ENCODE peak calls at places on chromosomes 1 and 21, in ten cellular contexts. Y is fibroblast of lung, S is B cell, V is tibial nerve, G is choroid plexus epithelial cell, I is epithelial cell of esophagus, E is AG10803, F is neural crest cell, M is mammary epithelial cell, H is GM20000. O is an unnamed sample.

GRCh38 chr21:42061195-42061865 is 9.8 kb upstream of the UMODL1 start:
- DNase-seq in Y (no peak), I (no peak), H (peak), E (no peak), F (no peak), V (no peak), M (no peak), S (peak), G (peak), O (peak)

GRCh38 chr1:24898152-24898908 is 31.7 kb downstream of the RUNX3 start:
- DNase-seq in M (peak), Y (no peak), S (peak), E (peak), G (peak), I (peak), V (peak), H (peak), F (peak), O (peak)

GRCh38 chr1:97925161-97925560 is 4.3 kb upstream of the DPYD start:
- DNase-seq in H (no peak), G (no peak), S (no peak), F (no peak), M (no peak), Y (no peak), E (no peak), I (no peak), V (no peak), O (no peak)

GRCh38 chr1:153670257-153670858 is 435 bp downstream of the ILF2 start:
- DNase-seq in V (no peak), F (no peak), M (no peak), H (no peak), I (no peak), Y (no peak), E (no peak), G (no peak), S (no peak), O (no peak)

GRCh38 chr1:174258148-174258550 is 98.8 kb downstream of the RABGAP1L start:
- DNase-seq in V (no peak), S (peak), H (peak), M (peak), Y (peak), F (peak), G (peak), I (peak), E (peak), O (peak)

GRCh38 chr1:200245492-200245891 is 164.3 kb downstream of the ZNF281 start:
- DNase-seq in I (peak), Y (peak), S (no peak), M (peak), H (no peak), F (no peak), G (peak), E (peak), V (no peak), O (no peak)

GRCh38 chr1:53591924-53592323 is 132.7 kb downstream of the DMRTB1 start:
- DNase-seq in M (no peak), S (no peak), Y (no peak), G (no peak), H (no peak), E (no peak), F (no peak), I (no peak), V (no peak), O (no peak)

GRCh38 chr1:171674443-171675405 is 22.2 kb upstream of the MYOC start:
- DNase-seq in I (no peak), F (no peak), S (no peak), H (no peak), V (no peak), M (no peak), E (no peak), G (no peak), Y (no peak), O (no peak)

GRCh38 chr1:182725264-182725965 is 41.0 kb upstream of the RGS8 start:
- DNase-seq in Y (peak), E (no peak), H (no peak), I (no peak), F (no peak), S (no peak), G (peak), M (no peak), V (no peak), O (no peak)

DNA sequence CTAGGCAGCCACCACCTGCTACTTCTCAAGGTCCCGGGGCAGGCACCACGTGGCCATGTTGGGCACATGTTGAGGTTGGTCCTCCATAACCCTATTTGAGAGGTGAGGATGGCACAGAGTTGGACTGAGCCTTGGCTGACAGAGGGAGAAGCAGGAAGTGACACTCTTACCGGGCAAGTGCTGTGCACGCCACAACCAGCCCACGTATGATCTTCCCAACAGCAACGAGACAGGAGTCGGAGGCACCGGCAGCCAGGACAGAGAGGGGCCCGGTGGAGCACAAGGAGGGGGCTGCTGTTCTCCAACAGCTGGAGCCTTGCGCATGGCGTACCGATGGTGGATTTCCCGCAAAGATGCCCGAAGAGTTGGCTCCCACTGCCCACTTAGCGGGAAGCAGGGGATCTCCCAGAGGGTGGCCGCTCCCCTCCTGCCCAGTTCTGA is 3.4 kb downstream of the CLEC20A start:
- DNase-seq in F (no peak), V (no peak), Y (no peak), G (no peak), S (no peak), E (no peak), M (no peak), I (no peak), H (no peak), O (peak)
- TF ChIP-seq CTCF in F (no peak), V (no peak), Y (no peak), G (no peak), S (no peak), E (no peak), M (no peak), I (no peak), H (no peak), O (no peak)

DNA sequence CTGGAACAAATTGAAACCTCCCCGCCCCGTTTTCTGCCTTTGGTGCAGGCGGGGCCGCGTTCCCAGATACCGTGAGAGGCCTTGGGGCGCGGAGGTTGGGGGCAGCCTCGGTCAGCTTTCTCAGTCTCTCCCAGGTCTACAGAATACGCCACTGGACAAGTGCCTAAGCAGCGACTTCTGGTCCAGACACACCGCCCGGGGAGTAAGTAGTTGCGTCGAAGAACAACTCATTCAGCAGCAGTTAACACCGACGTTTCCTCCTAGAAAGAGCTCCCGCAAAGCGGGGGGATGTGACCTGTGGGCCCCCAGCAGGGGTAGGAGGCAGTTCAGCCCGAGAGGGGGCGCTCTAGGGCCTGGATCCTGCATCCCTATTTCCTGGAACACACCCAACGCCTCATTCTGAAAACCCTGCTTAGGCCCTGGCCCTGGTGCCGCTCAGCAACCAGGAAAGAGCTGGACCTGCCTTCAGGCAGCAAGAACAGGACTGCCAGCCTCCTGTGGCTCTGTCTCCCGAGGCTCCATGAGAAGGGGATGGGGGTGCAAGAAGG is 6.5 kb upstream of the BARHL2 start:
- DNase-seq in G (no peak), H (peak), Y (no peak), I (no peak), F (no peak), S (no peak), M (no peak), E (no peak), V (no peak), O (peak)
- TF ChIP-seq CTCF in G (no peak), H (no peak), Y (no peak), I (peak), F (peak), S (no peak), M (no peak), E (peak), V (no peak), O (no peak)

GRCh38 chr1:189646066-189646465 is 831.6 kb downstream of the BRINP3 start:
- DNase-seq in E (no peak), Y (no peak), G (no peak), I (no peak), M (no peak), S (no peak), H (no peak), V (no peak), F (no peak), O (no peak)
- TF ChIP-seq CTCF in E (no peak), Y (no peak), G (no peak), I (no peak), M (no peak), S (no peak), H (no peak), V (no peak), F (no peak), O (no peak)

GRCh38 chr1:236799001-236799400 is 3.9 kb downstream of the MTR start:
- DNase-seq in M (no peak), Y (no peak), H (no peak), G (no peak), E (no peak), V (no peak), F (no peak), S (no peak), I (no peak), O (no peak)

GRCh38 chr1:236800002-236800620 is 5.0 kb downstream of the MTR start:
- DNase-seq in V (no peak), H (no peak), G (peak), E (no peak), I (peak), F (no peak), Y (peak), S (no peak), M (peak), O (no peak)

GRCh38 chr1:236795757-236796719 is 946 bp downstream of the MTR start:
- DNase-seq in M (no peak), Y (peak), H (peak), I (peak), S (no peak), F (no peak), V (peak), E (peak), G (peak), O (no peak)

GRCh38 chr1:236802264-236802663 is 7.2 kb downstream of the MTR start:
- DNase-seq in V (no peak), M (no peak), G (no peak), I (no peak), H (no peak), Y (no peak), S (no peak), F (no peak), E (no peak), O (no peak)

DNA sequence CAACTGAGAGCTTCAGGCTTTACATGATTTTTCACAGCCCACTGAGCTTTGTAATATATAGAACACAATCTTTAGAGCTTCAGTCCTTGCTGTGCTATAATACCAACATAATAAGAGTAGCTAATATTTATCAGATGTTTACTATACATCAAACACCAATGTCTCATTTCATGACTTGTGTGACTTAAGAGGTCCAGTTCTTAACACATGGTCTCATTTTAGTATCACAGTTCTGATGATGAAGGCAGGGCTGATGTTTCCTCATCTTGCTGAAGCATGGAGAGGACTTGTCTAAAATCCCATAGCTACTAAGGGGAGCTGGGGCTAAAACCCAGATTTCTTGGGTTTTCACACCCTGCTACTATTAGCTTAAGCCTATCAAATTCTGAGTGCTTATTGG is 5.5 kb downstream of the MTR start:
- DNase-seq in H (no peak), I (no peak), M (no peak), Y (no peak), F (no peak), G (no peak), V (no peak), S (no peak), E (no peak), O (no peak)
- TF ChIP-seq CTCF in H (no peak), I (no peak), M (no peak), Y (no peak), F (no peak), G (no peak), V (no peak), S (no peak), E (no peak), O (no peak)

O was measured in GM13976.